ENCODE peak calls at places on chromosome 13, in six cellular contexts. J is astrocyte of the spinal cord; O is astrocyte; Y is GM03348; G is stimulated activated CD8-positive, alpha-beta memory T cell treated with anti-CD3 and anti-CD28 coated beads, Interleukin-15, amount 100 ng/mL, for 1 hour; F is endothelial cell. U is an unnamed sample.

GRCh38 chr13:71879129-71879535 is 12.1 kb upstream of the DACH1 start:
- DNase-seq in J (peak; percentile 52), O (no peak), Y (no peak), G (no peak), F (peak; percentile 28), U (no peak)

GRCh38 chr13:110323172-110323851 is 16.2 kb downstream of the COL4A2 start:
- DNase-seq in J (peak; percentile 96), O (peak; percentile 93), Y (peak; percentile 82), G (no peak), F (no peak), U (no peak)

GRCh38 chr13:93680329-93680728 is 453.7 kb downstream of the GPC6 start:
- DNase-seq in J (no peak), O (no peak), Y (no peak), G (no peak), F (no peak), U (no peak)

GRCh38 chr13:42754801-42755513 is 26.4 kb upstream of the FAM216B start:
- DNase-seq in J (no peak), O (no peak), Y (no peak), G (no peak), F (no peak), U (no peak)

GRCh38 chr13:47869780-47870179 is 131.3 kb downstream of the SUCLA2 start:
- DNase-seq in J (no peak), O (no peak), Y (no peak), G (no peak), F (no peak), U (no peak)

GRCh38 chr13:52177276-52177675 is 17.9 kb upstream of the NEK3 start:
- DNase-seq in J (no peak), O (no peak), Y (no peak), G (no peak), F (no peak), U (no peak)

GRCh38 chr13:83125791-83126190 is 756.5 kb downstream of the SLITRK1 start:
- DNase-seq in J (no peak), O (no peak), Y (no peak), G (no peak), F (no peak), U (no peak)

GRCh38 chr13:44397766-44398223 is 24.2 kb downstream of the SERP2 start:
- DNase-seq in J (peak; percentile 27), O (peak; percentile 27), Y (no peak), G (no peak), F (no peak), U (no peak)

GRCh38 chr13:85974604-85975366 is 175.6 kb upstream of the SLITRK6 start:
- DNase-seq in J (no peak), O (peak; percentile 29), Y (no peak), G (no peak), F (no peak), U (no peak)

GRCh38 chr13:49310251-49310650 is 62.5 kb downstream of the CDADC1 start:
- DNase-seq in J (no peak), O (no peak), Y (no peak), G (no peak), F (no peak), U (no peak)

GRCh38 chr13:23876265-23876664 is 12.9 kb downstream of the MIPEP start:
- DNase-seq in J (no peak), O (no peak), Y (peak; percentile 24), G (no peak), F (no peak), U (no peak)

GRCh38 chr13:44451651-44452050 is 78.0 kb downstream of the SERP2 start:
- DNase-seq in J (no peak), O (no peak), Y (no peak), G (no peak), F (no peak), U (no peak)

GRCh38 chr13:30341815-30342570 is 34.6 kb upstream of the KATNAL1 start:
- DNase-seq in J (peak; percentile 94), O (peak; percentile 95), Y (peak; percentile 87), G (no peak), F (no peak), U (no peak)

GRCh38 chr13:94480672-94481145 is 1.2 kb upstream of the DCT start:
- DNase-seq in J (peak; percentile 55), O (peak; percentile 46), Y (peak; percentile 68), G (no peak), F (no peak), U (no peak)

GRCh38 chr13:100069278-100069677 is 19.6 kb upstream of the PCCA start:
- DNase-seq in J (no peak), O (no peak), Y (no peak), G (no peak), F (no peak), U (no peak)

GRCh38 chr13:92574499-92574898 is 652.1 kb upstream of the GPC6 start:
- DNase-seq in J (no peak), O (no peak), Y (no peak), G (no peak), F (no peak), U (no peak)

GRCh38 chr13:98307392-98307743 is 130.3 kb upstream of the RNF113B start:
- DNase-seq in J (no peak), O (no peak), Y (no peak), G (no peak), F (peak; percentile 23), U (no peak)

U was measured in NT2/D1.